ENCODE peak calls at places on chromosome 6, in ten cellular contexts. H, D, M, U, G, F, C, S, E and V are unnamed samples.

GRCh38 chr6:53544500-53545308 is at the start of gene GCLC:
- DNase-seq in U (peak; percentile 96), H (peak; percentile 94), F (peak; percentile 85), D (peak; percentile 95), C (peak; percentile 88), E (peak; percentile 93), M (peak; percentile 92), G (peak; percentile 90), S (peak; percentile 52), V (peak; percentile 96)

GRCh38 chr6:157290797-157291196 is 32.5 kb downstream of the TMEM242 start:
- DNase-seq in C (no peak), D (no peak), S (no peak), M (no peak), U (no peak), G (no peak), E (no peak), F (no peak), H (no peak), V (no peak)

GRCh38 chr6:85461806-85462185 is 11.9 kb downstream of the NT5E start:
- DNase-seq in M (no peak), D (no peak), F (no peak), E (no peak), C (no peak), G (no peak), S (no peak), H (no peak), U (no peak), V (no peak)

GRCh38 chr6:106084106-106084963 is 1.8 kb upstream of the PRDM1 start:
- DNase-seq in M (peak; percentile 97), U (peak; percentile 52), D (peak; percentile 92), G (no peak), F (no peak), E (peak; percentile 59), H (no peak), S (no peak), C (no peak), V (peak; percentile 54)

GRCh38 chr6:119326291-119327005 is 23.1 kb downstream of the MAN1A1 start:
- DNase-seq in D (no peak), F (no peak), M (no peak), G (no peak), U (no peak), S (no peak), C (no peak), H (no peak), E (no peak), V (no peak)

GRCh38 chr6:111342913-111343312 is 140.1 kb downstream of the REV3L start:
- DNase-seq in F (no peak), E (no peak), H (no peak), D (peak; percentile 54), S (no peak), U (no peak), C (no peak), G (no peak), M (peak; percentile 10), V (peak; percentile 11)

GRCh38 chr6:131250121-131250520 is 114.9 kb downstream of the AKAP7 start:
- DNase-seq in D (peak; percentile 48), F (peak; percentile 18), U (peak; percentile 78), H (peak; percentile 64), M (peak; percentile 52), G (peak; percentile 16), E (peak; percentile 42), S (no peak), C (peak; percentile 65), V (peak; percentile 45)

GRCh38 chr6:81562169-81562568 is 190.3 kb downstream of the TENT5A start:
- DNase-seq in S (peak; percentile 46), U (peak; percentile 12), C (no peak), D (peak; percentile 89), G (no peak), E (peak; percentile 64), F (peak; percentile 84), H (no peak), M (peak; percentile 69), V (peak; percentile 49)

DNA sequence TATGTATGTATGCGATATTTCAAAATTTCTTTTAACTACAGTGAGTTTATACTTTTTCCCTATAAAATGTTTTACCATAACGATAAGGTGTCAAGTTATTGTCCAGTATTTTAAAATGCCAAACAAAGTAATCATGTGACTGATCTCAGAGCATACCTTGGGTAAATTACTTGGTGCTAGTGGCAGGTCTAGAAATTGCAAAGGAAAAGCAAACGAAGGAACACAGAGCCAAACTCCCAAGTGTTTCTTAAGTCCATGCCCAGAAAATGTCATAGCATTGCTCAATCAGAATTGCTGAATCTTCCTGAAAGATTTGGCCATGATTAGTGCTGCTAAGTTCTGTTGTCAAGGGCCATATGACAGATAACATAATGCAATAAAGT is 77.5 kb downstream of the CAP2 start:
- DNase-seq in H (no peak), G (no peak), E (no peak), S (no peak), C (no peak), U (no peak), F (peak; percentile 63), D (peak; percentile 77), M (peak; percentile 81), V (peak; percentile 9)
- TF ChIP-seq CTCF in H (no peak), G (no peak), E (no peak), S (no peak), C (no peak), U (peak; percentile 46), F (no peak), D (no peak), M (no peak), V (no peak)

GRCh38 chr6:125155344-125155743 is 1.8 kb downstream of the TPD52L1 start:
- DNase-seq in S (no peak), U (no peak), D (no peak), H (no peak), F (no peak), M (no peak), E (no peak), C (no peak), G (no peak), V (no peak)

GRCh38 chr6:125153541-125154183 is at the start of gene TPD52L1:
- DNase-seq in D (peak; percentile 60), E (peak; percentile 85), C (peak; percentile 79), U (peak; percentile 81), M (peak; percentile 54), F (peak; percentile 47), G (peak; percentile 47), H (peak; percentile 76), S (no peak), V (peak; percentile 81)

GRCh38 chr6:125156496-125156895 is 2.9 kb downstream of the TPD52L1 start:
- DNase-seq in G (no peak), M (no peak), F (no peak), E (no peak), C (no peak), H (no peak), S (no peak), D (no peak), U (no peak), V (no peak)

GRCh38 chr6:125151715-125152114 is 1.9 kb upstream of the TPD52L1 start:
- DNase-seq in E (no peak), C (no peak), U (no peak), D (no peak), S (no peak), M (no peak), G (no peak), H (no peak), F (no peak), V (no peak)

GRCh38 chr6:125154184-125155135 is 887 bp downstream of the TPD52L1 start:
- DNase-seq in C (peak; percentile 45), U (peak; percentile 45), F (no peak), H (no peak), S (no peak), E (peak; percentile 64), G (peak; percentile 23), M (peak; percentile 25), D (no peak), V (peak; percentile 58)
- TF ChIP-seq CTCF in C (no peak), U (peak; percentile 40), F (peak; percentile 52), H (peak; percentile 41), S (peak; percentile 25), E (peak; percentile 60), G (peak; percentile 69), M (peak; percentile 40), D (no peak), V (peak; percentile 58)

GRCh38 chr6:5992551-5993225 is 14.0 kb downstream of the NRN1 start:
- DNase-seq in H (no peak), S (no peak), U (no peak), E (no peak), G (no peak), D (no peak), M (no peak), C (no peak), F (no peak), V (no peak)
- TF ChIP-seq CTCF in H (no peak), S (no peak), U (no peak), E (no peak), G (no peak), D (no peak), M (no peak), C (no peak), F (no peak), V (no peak)

GRCh38 chr6:43176423-43176786 is 5.3 kb downstream of the SRF start:
- DNase-seq in F (no peak), S (no peak), G (no peak), U (no peak), E (no peak), H (no peak), M (no peak), D (no peak), C (no peak), V (no peak)

GRCh38 chr6:43175676-43176422 is 4.8 kb downstream of the SRF start:
- DNase-seq in G (no peak), U (no peak), E (no peak), S (no peak), D (no peak), M (no peak), H (no peak), F (no peak), C (no peak), V (no peak)

GRCh38 chr6:43172127-43173007 is 1.3 kb downstream of the SRF start:
- DNase-seq in H (no peak), S (no peak), G (peak; percentile 33), M (no peak), U (peak; percentile 62), E (peak; percentile 60), F (no peak), C (peak; percentile 53), D (peak; percentile 27), V (peak; percentile 36)

GRCh38 chr6:43173496-43174262 is 2.6 kb downstream of the SRF start:
- DNase-seq in F (no peak), D (no peak), M (no peak), C (no peak), S (no peak), U (no peak), G (no peak), E (no peak), H (no peak), V (no peak)

DNA sequence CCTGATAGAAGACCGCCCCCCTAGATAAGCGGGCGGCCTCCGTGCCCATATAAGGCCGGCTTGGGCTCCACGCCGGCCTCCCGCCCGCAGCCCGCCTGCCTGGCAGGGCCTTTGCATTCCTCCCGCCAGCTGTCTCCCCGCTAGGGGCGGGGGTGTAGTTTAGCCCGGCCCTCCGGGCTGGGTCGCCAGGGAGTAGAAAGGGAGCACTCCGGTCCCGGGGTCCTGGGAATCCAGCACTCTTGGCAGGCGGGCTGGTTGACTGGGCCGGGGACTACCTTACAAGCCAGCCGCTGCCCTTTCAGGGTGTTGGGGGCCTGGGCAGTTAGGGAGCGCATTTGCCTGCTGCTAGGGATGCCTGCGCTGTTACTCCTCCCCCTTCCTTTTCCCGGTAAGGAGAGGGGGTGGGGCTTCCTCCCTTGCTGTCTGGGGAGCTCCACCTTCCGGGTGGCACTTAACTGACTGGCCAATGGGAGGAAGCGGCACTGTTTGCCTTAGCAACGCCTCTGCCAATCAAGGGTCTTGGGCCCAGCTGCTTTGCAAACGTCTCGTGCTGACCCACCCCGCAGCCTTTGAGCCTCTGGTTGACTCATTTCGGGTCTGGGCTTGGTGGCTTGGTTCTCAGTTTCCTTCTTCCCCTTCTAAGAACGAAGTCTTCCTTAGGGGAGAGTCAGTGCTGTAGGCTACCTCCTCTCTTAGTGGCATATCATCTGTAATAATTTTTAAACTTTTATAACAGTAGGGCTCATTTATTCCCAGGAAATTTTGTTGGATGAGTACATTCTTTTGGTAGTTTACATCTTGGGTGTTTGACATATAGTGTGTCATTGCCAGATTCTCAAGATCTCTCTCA is 3.4 kb downstream of the SRF start:
- DNase-seq in U (peak; percentile 98), C (peak; percentile 99), D (peak; percentile 99), H (peak; percentile 100), M (peak; percentile 99), G (peak; percentile 90), S (peak; percentile 98), E (peak; percentile 93), F (peak; percentile 98), V (peak; percentile 98)
- TF ChIP-seq CTCF in U (peak; percentile 44), C (no peak), D (no peak), H (peak; percentile 36), M (no peak), G (peak; percentile 26), S (peak; percentile 15), E (no peak), F (peak; percentile 2), V (no peak)